ENCODE peak calls at places on chromosome 1, in four cellular contexts. J, P, W and X are unnamed samples.

GRCh38 chr1:217525773-217526490 is 105.0 kb downstream of the GPATCH2 start:
- DNase-seq in J (no peak), P (no peak), W (no peak), X (no peak)

GRCh38 chr1:218741852-218742251 is 396.7 kb downstream of the TGFB2 start:
- DNase-seq in J (no peak), P (no peak), W (no peak), X (no peak)

GRCh38 chr1:113042336-113043143 is 30.5 kb upstream of the LRIG2 start:
- DNase-seq in J (peak; percentile 74), P (peak; percentile 63), W (peak; percentile 78), X (peak; percentile 69)

GRCh38 chr1:94614980-94615379 is 73.4 kb upstream of the F3 start:
- DNase-seq in J (no peak), P (no peak), W (peak; percentile 75), X (no peak)

GRCh38 chr1:200625381-200625824 is 4.9 kb upstream of the KIF14 start:
- DNase-seq in J (no peak), P (no peak), W (no peak), X (no peak)

GRCh38 chr1:246781212-246781611 is 57.0 kb downstream of the SCCPDH start:
- DNase-seq in J (no peak), P (no peak), W (no peak), X (no peak)

GRCh38 chr1:27634166-27634981 is 611 bp downstream of the FGR start:
- DNase-seq in J (no peak), P (peak; percentile 71), W (peak; percentile 33), X (no peak)

GRCh38 chr1:172778461-172779455 is 119.9 kb downstream of the FASLG start:
- DNase-seq in J (no peak), P (no peak), W (no peak), X (no peak)

GRCh38 chr1:35931424-35932157 is 686 bp downstream of the AGO3 start:
- DNase-seq in J (peak; percentile 66), P (no peak), W (peak; percentile 42), X (peak; percentile 37)

GRCh38 chr1:41497056-41497440 is 12.6 kb upstream of the EDN2 start:
- DNase-seq in J (no peak), P (peak; percentile 32), W (no peak), X (no peak)

GRCh38 chr1:245276426-245276825 is 121.6 kb downstream of the KIF26B start:
- DNase-seq in J (no peak), P (no peak), W (no peak), X (no peak)

GRCh38 chr1:45769261-45769932 is 18.9 kb upstream of the IPP start:
- DNase-seq in J (no peak), P (no peak), W (no peak), X (no peak)

GRCh38 chr1:53061859-53062714 is at the start of gene PODN:
- DNase-seq in J (peak; percentile 76), P (peak; percentile 57), W (no peak), X (no peak)

GRCh38 chr1:170592591-170593111 is 60.7 kb downstream of the GORAB start:
- DNase-seq in J (no peak), P (no peak), W (no peak), X (no peak)

GRCh38 chr1:157963713-157964112 is 29.7 kb upstream of the KIRREL1 start:
- DNase-seq in J (peak; percentile 66), P (peak; percentile 55), W (peak; percentile 73), X (peak; percentile 35)

GRCh38 chr1:192973202-192973601 is 86.0 kb downstream of the UCHL5 start:
- DNase-seq in J (no peak), P (no peak), W (no peak), X (no peak)

GRCh38 chr1:93681095-93681548 is 515 bp downstream of the BCAR3 start:
- DNase-seq in J (no peak), P (no peak), W (no peak), X (no peak)

GRCh38 chr1:240495652-240496051 is 116.3 kb downstream of the GREM2 start:
- DNase-seq in J (no peak), P (no peak), W (no peak), X (no peak)

GRCh38 chr1:91712981-91713841 is 172.7 kb downstream of the TGFBR3 start:
- DNase-seq in J (peak; percentile 83), P (peak; percentile 69), W (peak; percentile 37), X (no peak)

GRCh38 chr1:19635646-19636045 is 8.5 kb upstream of the NBL1 start:
- DNase-seq in J (no peak), P (no peak), W (no peak), X (no peak)

GRCh38 chr1:19091539-19091938 is 118.5 kb downstream of the UBR4 start:
- DNase-seq in J (no peak), P (no peak), W (no peak), X (no peak)

GRCh38 chr1:8142955-8143629 is 117.0 kb upstream of the ERRFI1 start:
- DNase-seq in J (no peak), P (no peak), W (no peak), X (no peak)

GRCh38 chr1:36528361-36529349 is 45.9 kb upstream of the CSF3R start:
- DNase-seq in J (no peak), P (no peak), W (no peak), X (no peak)

GRCh38 chr1:231016234-231016633 is 23.8 kb downstream of the FAM89A start:
- DNase-seq in J (no peak), P (no peak), W (no peak), X (no peak)

GRCh38 chr1:93816970-93817738 is 61.9 kb downstream of the DNTTIP2 start:
- DNase-seq in J (no peak), P (no peak), W (no peak), X (no peak)

GRCh38 chr1:170711682-170712081 is 47.8 kb downstream of the PRRX1 start:
- DNase-seq in J (no peak), P (no peak), W (no peak), X (no peak)

GRCh38 chr1:181190362-181191035 is 102.0 kb downstream of the IER5 start:
- DNase-seq in J (peak; percentile 44), P (no peak), W (no peak), X (no peak)

GRCh38 chr1:152000989-152001630 is 7.5 kb upstream of the S100A10 start:
- DNase-seq in J (no peak), P (no peak), W (no peak), X (peak; percentile 47)
- TF ChIP-seq CTCF in J (no peak), P (no peak), W (no peak), X (no peak)

GRCh38 chr1:235946570-235946981 is 79.9 kb upstream of the LYST start:
- DNase-seq in J (no peak), P (no peak), W (no peak), X (no peak)

GRCh38 chr1:235942979-235943575 is 76.4 kb upstream of the LYST start:
- DNase-seq in J (no peak), P (no peak), W (no peak), X (no peak)

GRCh38 chr1:235947989-235948388 is 81.3 kb upstream of the LYST start:
- DNase-seq in J (no peak), P (no peak), W (no peak), X (no peak)

GRCh38 chr1:235943581-235944114 is 76.9 kb upstream of the LYST start:
- DNase-seq in J (no peak), P (no peak), W (no peak), X (no peak)

DNA sequence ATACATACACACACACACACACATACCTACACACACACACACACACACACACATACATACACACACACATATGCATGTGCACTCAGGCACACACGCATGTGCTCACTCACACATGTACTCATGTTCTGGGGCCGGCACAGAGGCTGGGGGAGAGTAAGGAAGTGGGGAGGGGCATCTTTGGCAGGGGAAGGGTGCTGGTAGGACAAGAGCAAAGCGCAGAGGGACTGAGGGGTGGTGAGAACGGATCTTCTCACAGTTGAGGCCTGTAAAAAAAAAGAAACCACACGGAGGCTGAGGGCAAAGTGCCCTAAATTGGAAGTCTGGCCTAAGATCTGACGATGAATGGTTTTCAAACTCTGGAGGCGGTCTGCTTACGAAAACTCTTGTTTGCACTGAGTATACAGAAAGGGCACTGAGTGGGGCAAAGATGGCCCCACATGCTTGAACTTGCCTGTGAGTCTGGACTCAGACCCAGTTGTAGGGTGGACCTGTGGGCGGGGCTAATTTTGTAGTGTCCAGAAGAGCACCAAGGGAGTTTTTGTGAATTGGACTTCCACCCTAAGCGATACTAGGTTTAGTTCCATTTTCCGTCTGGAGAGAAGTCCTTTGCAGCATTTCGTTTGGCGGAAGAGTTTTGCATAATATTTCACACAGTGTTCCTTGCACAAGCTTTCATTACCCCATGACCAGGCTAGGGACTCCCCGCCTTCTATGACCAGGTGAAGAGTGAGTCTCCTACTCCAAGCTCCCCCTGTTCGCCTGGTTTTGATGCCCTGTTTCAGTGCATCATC is 79.3 kb upstream of the LYST start:
- DNase-seq in J (no peak), P (no peak), W (no peak), X (no peak)
- H3K27ac ChIP-seq in J (no peak overlapping the region), P (no peak overlapping the region), W (no peak overlapping the region), X (no peak overlapping the region)

GRCh38 chr1:119959268-119959667 is 63.0 kb upstream of the ADAM30 start:
- DNase-seq in J (no peak), P (no peak), W (no peak), X (no peak)
- H3K36me3 ChIP-seq in J (peaks cover 52% of the 10 kb centered on the region), P (peaks cover 16% of the 10 kb centered on the region), W (no peaks in the 10 kb centered on the region), X (no peaks in the 10 kb centered on the region)

GRCh38 chr1:10690484-10690883 is 106.0 kb downstream of the CASZ1 start:
- DNase-seq in J (no peak), P (no peak), W (no peak), X (no peak)
- TF ChIP-seq CTCF in J (no peak), P (no peak), W (no peak), X (no peak)

DNA sequence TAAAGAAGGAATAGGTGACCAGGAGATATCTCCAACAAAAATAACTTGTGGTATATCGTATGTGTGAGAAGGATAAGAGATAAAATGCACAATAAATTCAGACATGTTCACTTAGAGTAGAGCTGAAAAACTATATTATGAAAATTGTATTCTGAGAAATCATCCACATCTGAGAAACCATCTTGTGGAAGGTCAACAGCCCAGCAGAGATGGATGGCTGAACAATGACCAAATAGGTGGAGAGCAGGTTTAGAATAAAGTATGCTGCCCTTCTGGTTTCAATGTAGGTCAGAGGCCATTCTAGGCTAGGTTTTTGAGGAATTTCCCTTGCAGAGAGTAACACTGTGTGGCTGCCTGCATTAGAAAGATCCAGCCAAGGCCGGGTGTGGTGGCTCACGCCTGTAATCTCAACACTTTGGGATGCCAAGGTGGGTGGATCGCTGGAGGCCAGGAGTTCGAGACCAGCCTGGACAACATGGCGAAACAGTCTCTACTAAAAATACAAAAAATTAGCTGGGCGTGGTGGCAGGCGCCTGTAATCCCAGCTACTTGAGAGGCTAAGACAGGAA is 8.8 kb upstream of the UAP1 start:
- DNase-seq in J (peak; percentile 60), P (no peak), W (no peak), X (no peak)
- H3K27ac ChIP-seq in J (peak overlapping the region; percentile 79), P (peak overlapping the region; percentile 68), W (peak overlapping the region; percentile 48), X (no peak overlapping the region)